ENCODE peak calls at places on chromosomes 7 and 10, in six cellular contexts. L is H1, A is HepG2, Y is breast epithelium, X is spleen, F is sigmoid colon. G is an unnamed sample. For H3K36me3, the result is how much of the 10 kb centered on the place peaks cover.

GRCh38 chr7:27843584-27844305 is 103.8 kb downstream of the TAX1BP1 start:
- DNase-seq in L (no peak), A (no peak), Y (no peak), X (no peak), F (no peak), G (no peak)

GRCh38 chr7:105810556-105810955 is 65.8 kb downstream of the ATXN7L1 start:
- DNase-seq in L (no peak), A (no peak), Y (no peak), X (no peak), F (no peak), G (no peak)

GRCh38 chr10:35706959-35707358 is 64.9 kb upstream of the FZD8 start:
- DNase-seq in L (no peak), A (no peak), Y (no peak), X (no peak), F (no peak), G (no peak)

GRCh38 chr7:150968056-150968455 is 10.1 kb downstream of the KCNH2 start:
- DNase-seq in L (no peak), A (no peak), Y (no peak), X (no peak), F (no peak), G (no peak)

GRCh38 chr7:33961948-33962347 is 56.6 kb downstream of the BMPER start:
- DNase-seq in L (no peak), A (no peak), Y (no peak), X (no peak), F (no peak), G (no peak)

GRCh38 chr7:767941-768729 is 41.1 kb upstream of the PRKAR1B start:
- DNase-seq in L (no peak), A (no peak), Y (peak), X (peak), F (no peak), G (no peak)

GRCh38 chr7:129041929-129042200 is 13.0 kb downstream of the TNPO3 start:
- DNase-seq in L (no peak), A (no peak), Y (no peak), X (no peak), F (no peak), G (no peak)

GRCh38 chr10:88999629-89000028 is 9.0 kb downstream of the FAS start:
- DNase-seq in L (no peak), A (no peak), Y (no peak), X (no peak), F (no peak), G (no peak)

GRCh38 chr7:76062254-76062653 is 14.3 kb downstream of the MDH2 start:
- DNase-seq in L (no peak), A (no peak), Y (no peak), X (no peak), F (no peak), G (no peak)

GRCh38 chr7:51357821-51358220 is 41.2 kb upstream of the COBL start:
- DNase-seq in L (no peak), A (no peak), Y (no peak), X (no peak), F (no peak), G (no peak)

GRCh38 chr10:28391283-28391682 is 88.4 kb upstream of the MPP7 start:
- DNase-seq in L (no peak), A (no peak), Y (no peak), X (no peak), F (no peak), G (no peak)

GRCh38 chr10:7950981-7951847 is 103.3 kb upstream of the GATA3 start:
- DNase-seq in L (no peak), A (peak), Y (no peak), X (no peak), F (no peak), G (no peak)

GRCh38 chr7:111517441-111518037 is 44.8 kb downstream of the IMMP2L start:
- DNase-seq in L (no peak), A (no peak), Y (no peak), X (no peak), F (no peak), G (no peak)

GRCh38 chr10:128286413-128287097 is 160.3 kb upstream of the MKI67 start:
- DNase-seq in L (no peak), A (no peak), Y (no peak), X (no peak), F (no peak), G (no peak)

GRCh38 chr7:24587853-24588252 is 14.6 kb downstream of the PALS2 start:
- DNase-seq in L (no peak), A (peak), Y (no peak), X (no peak), F (no peak), G (no peak)

DNA sequence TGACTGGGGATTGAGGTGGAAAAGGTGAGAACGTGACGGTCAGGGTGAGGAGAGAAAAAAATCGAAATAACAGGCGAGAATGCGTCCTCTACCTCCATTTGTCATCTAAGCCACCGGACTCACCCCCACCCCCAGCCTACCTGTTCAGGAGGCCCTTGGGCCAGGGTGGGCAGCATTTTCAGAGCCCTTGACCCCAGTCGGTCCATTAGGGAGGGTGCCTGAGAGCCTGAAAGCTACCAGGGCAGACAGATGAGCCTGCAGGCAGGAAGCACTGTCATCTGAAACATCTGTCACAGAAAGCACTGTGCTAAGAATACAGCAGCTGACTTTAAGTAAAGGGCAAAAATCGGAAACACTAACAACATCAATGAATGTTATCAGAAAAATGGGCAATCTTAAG is 47.0 kb downstream of the MAD1L1 start:
- DNase-seq in L (no peak), A (no peak), Y (no peak), X (no peak), F (no peak), G (no peak)
- H3K36me3 ChIP-seq in L (under half), A (under half), Y (under half), X (under half), F (under half), G (under half)

GRCh38 chr7:47514367-47514766 is 67.5 kb downstream of the TNS3 start:
- DNase-seq in L (no peak), A (no peak), Y (no peak), X (no peak), F (no peak), G (no peak)
- TF ChIP-seq POLR2AphosphoS5 in L (no peak), A (no peak), Y (no peak), X (no peak), F (no peak), G (no peak)

GRCh38 chr10:97640868-97641811 is 669 bp downstream of the PI4K2A start:
- DNase-seq in L (no peak), A (no peak), Y (no peak), X (peak), F (peak), G (peak)
- TF ChIP-seq POLR2A in L (no peak), A (no peak), Y (no peak), X (no peak), F (no peak), G (no peak)

DNA sequence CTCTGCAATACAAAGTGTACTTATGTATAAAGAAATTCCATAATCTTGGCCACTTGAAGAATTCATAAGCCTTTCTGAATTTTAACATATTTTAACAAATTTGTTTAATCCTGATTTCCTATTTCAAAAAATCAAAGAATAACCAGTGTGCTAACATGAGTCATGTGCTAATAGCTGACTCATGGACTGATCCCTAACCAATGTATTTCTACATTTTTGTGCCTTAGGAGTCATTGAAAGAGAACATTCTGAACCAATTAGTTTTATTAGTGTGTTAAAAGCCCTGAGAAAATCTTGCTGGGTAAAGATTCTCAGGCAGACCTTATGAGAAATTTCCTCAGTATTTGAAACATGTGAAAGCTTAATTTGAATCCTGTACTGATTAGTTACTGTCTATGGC is 73.1 kb upstream of the CCAR1 start:
- DNase-seq in L (no peak), A (peak), Y (no peak), X (no peak), F (no peak), G (no peak)
- H3K36me3 ChIP-seq in L (half or more), A (under half), Y (under half), X (under half), F (under half), G (under half)

DNA sequence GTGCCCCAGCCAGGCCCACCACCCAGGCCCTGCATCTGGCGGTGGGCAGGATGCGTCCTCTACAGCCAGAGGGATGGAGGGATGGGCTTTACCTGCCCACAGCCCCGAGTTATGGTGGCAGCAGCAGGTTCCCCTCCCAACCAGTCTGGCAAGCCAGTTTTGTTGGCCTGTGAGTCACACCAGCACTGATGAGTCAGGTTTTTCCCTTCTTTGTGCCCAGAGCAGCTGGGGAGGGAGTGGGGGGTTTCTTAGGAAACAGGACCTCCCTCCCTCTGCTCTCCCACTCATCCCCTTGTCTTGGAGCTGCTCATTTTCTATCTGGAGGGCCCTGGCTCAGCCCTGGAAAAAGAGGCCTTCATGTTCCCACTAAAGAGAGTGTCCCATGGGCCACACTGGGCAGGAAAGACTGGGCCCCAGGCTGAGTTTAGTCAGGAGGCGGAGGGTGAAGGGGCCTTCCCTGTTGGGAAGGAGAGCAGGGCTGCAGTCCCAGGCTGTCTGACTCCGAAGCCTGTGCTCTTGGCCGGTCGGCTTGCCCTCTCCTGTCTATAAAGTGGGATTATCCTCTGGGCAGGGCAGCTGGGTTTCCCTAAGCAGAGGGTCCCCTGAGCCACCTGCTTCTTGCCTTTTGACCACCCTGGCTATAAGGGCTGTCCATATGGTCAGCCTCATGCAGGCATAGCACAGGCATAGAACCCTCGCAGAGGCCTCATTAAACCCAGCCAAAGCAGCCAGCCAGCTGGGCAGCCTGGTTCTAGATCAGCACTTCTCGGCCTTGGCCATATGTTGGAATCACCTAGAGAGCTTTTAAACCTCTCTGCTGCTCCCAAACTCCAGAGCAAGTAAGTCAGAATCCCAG is 30.2 kb upstream of the ANKRD2 start:
- DNase-seq in L (no peak), A (peak), Y (peak), X (peak), F (peak), G (peak)
- TF ChIP-seq POLR2AphosphoS5 in L (no peak), A (no peak), Y (peak), X (no peak), F (peak), G (peak)

GRCh38 chr7:63899691-63900393 is 98.8 kb upstream of the ZNF722 start:
- DNase-seq in L (no peak), A (no peak), Y (no peak), X (peak), F (peak), G (peak)

GRCh38 chr7:63900394-63901203 is 98.0 kb upstream of the ZNF722 start:
- DNase-seq in L (no peak), A (no peak), Y (peak), X (peak), F (peak), G (peak)
- TF ChIP-seq POLR2A in L (no peak), A (no peak), Y (no peak), X (no peak), F (no peak), G (no peak)

GRCh38 chr10:32259551-32259950 is 87.4 kb downstream of the EPC1 start:
- DNase-seq in L (no peak), A (no peak), Y (no peak), X (no peak), F (no peak), G (no peak)

GRCh38 chr10:32266566-32266965 is 80.4 kb downstream of the EPC1 start:
- DNase-seq in L (no peak), A (no peak), Y (no peak), X (no peak), F (no peak), G (no peak)

GRCh38 chr10:32265756-32266155 is 81.2 kb downstream of the EPC1 start:
- DNase-seq in L (no peak), A (no peak), Y (no peak), X (no peak), F (no peak), G (no peak)

GRCh38 chr10:32266979-32267378 is 80.0 kb downstream of the EPC1 start:
- DNase-seq in L (peak), A (no peak), Y (no peak), X (no peak), F (no peak), G (no peak)

GRCh38 chr10:32263300-32263699 is 83.7 kb downstream of the EPC1 start:
- DNase-seq in L (no peak), A (no peak), Y (no peak), X (no peak), F (no peak), G (no peak)
- H3K36me3 ChIP-seq in L (under half), A (under half), Y (under half), X (under half), F (under half), G (under half)

DNA sequence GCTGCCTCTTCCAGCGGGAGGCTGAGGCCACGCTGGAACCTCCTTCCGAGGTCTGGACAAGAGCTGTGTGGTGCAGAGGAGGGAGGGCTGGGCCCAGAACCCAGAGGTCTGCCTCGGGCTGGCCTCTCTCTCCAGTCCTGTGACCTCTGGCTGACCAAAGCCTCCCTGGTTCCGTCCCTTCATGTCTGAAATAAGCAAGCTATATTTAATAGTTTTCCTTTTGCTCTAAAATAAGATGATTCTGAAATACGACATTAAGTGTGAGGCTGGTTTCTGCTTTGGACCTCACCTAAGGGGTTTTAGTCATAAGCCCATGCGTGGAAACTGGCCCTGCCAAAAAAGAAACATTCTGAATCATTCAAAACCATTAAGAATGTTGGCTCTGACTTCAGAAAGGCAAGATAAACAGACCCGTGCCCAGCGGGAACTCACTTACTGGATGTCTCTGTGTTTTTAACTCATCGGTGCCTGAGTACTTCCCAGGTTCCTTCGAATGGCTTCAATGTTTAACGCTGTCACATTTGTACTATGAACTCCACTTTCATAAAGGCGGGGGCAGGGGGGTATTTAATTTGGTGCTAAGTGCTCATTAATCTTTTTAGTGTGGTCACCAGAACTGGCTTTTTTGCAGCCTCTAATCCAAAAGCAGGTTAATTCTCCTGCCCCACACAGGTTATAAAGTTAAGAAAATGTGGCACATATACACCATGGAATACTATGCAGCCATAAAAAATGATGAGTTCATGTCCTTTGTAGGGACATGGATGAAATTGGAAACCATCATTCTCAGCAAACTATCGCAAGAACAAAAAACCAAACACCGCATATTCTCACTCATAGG is 157.5 kb upstream of the KLF14 start:
- DNase-seq in L (no peak), A (no peak), Y (no peak), X (no peak), F (peak), G (no peak)
- TF ChIP-seq POLR2AphosphoS5 in L (no peak), A (no peak), Y (no peak), X (peak), F (peak), G (peak)